ENCODE peak calls at places on chromosomes 13 and 19, in six cellular contexts. One of them, this sample, is unnamed.

GRCh38 chr13:50636007-50636704 is 207.3 kb downstream of the DLEU7 start:
- DNase-seq in stimulated activated CD8-positive, alpha-beta memory T cell treated with anti-CD3 and anti-CD28 coated beads, Interleukin-7, amount 100 ng/mL, for 1 hour: no peak
- DNase-seq in activated naive CD4-positive, alpha-beta T cell treated with anti-CD3 and anti-CD28 coated beads, Interleukin-2, amount 50 U/mL, for 72 hours: no peak
- DNase-seq in activated naive CD8-positive, alpha-beta T cell treated with anti-CD3 and anti-CD28 coated beads for 36 hours: no peak
- DNase-seq in foreskin fibroblast: no peak
- DNase-seq in CMK: no peak
- DNase-seq in this sample: peak; percentile 61

GRCh38 chr19:2663920-2664571 is 38.4 kb downstream of the GNG7 start:
- DNase-seq in stimulated activated CD8-positive, alpha-beta memory T cell treated with anti-CD3 and anti-CD28 coated beads, Interleukin-7, amount 100 ng/mL, for 1 hour: no peak
- DNase-seq in activated naive CD4-positive, alpha-beta T cell treated with anti-CD3 and anti-CD28 coated beads, Interleukin-2, amount 50 U/mL, for 72 hours: no peak
- DNase-seq in activated naive CD8-positive, alpha-beta T cell treated with anti-CD3 and anti-CD28 coated beads for 36 hours: peak; percentile 11
- DNase-seq in foreskin fibroblast: no peak
- DNase-seq in CMK: no peak
- DNase-seq in this sample: peak; percentile 82

GRCh38 chr19:13011653-13012389 is 16.5 kb downstream of the NFIX start:
- DNase-seq in stimulated activated CD8-positive, alpha-beta memory T cell treated with anti-CD3 and anti-CD28 coated beads, Interleukin-7, amount 100 ng/mL, for 1 hour: no peak
- DNase-seq in activated naive CD4-positive, alpha-beta T cell treated with anti-CD3 and anti-CD28 coated beads, Interleukin-2, amount 50 U/mL, for 72 hours: no peak
- DNase-seq in activated naive CD8-positive, alpha-beta T cell treated with anti-CD3 and anti-CD28 coated beads for 36 hours: peak; percentile 50
- DNase-seq in foreskin fibroblast: no peak
- DNase-seq in CMK: no peak
- DNase-seq in this sample: no peak

GRCh38 chr19:3736106-3736724 is 25.3 kb downstream of the APBA3 start:
- DNase-seq in stimulated activated CD8-positive, alpha-beta memory T cell treated with anti-CD3 and anti-CD28 coated beads, Interleukin-7, amount 100 ng/mL, for 1 hour: no peak
- DNase-seq in activated naive CD4-positive, alpha-beta T cell treated with anti-CD3 and anti-CD28 coated beads, Interleukin-2, amount 50 U/mL, for 72 hours: no peak
- DNase-seq in activated naive CD8-positive, alpha-beta T cell treated with anti-CD3 and anti-CD28 coated beads for 36 hours: no peak
- DNase-seq in foreskin fibroblast: no peak
- DNase-seq in CMK: no peak
- DNase-seq in this sample: no peak

GRCh38 chr19:55866521-55866920 is 30.2 kb downstream of the NLRP4 start:
- DNase-seq in stimulated activated CD8-positive, alpha-beta memory T cell treated with anti-CD3 and anti-CD28 coated beads, Interleukin-7, amount 100 ng/mL, for 1 hour: no peak
- DNase-seq in activated naive CD4-positive, alpha-beta T cell treated with anti-CD3 and anti-CD28 coated beads, Interleukin-2, amount 50 U/mL, for 72 hours: no peak
- DNase-seq in activated naive CD8-positive, alpha-beta T cell treated with anti-CD3 and anti-CD28 coated beads for 36 hours: no peak
- DNase-seq in foreskin fibroblast: no peak
- DNase-seq in CMK: no peak
- DNase-seq in this sample: no peak

GRCh38 chr13:106052200-106052767 is 483.2 kb downstream of the EFNB2 start:
- DNase-seq in stimulated activated CD8-positive, alpha-beta memory T cell treated with anti-CD3 and anti-CD28 coated beads, Interleukin-7, amount 100 ng/mL, for 1 hour: no peak
- DNase-seq in activated naive CD4-positive, alpha-beta T cell treated with anti-CD3 and anti-CD28 coated beads, Interleukin-2, amount 50 U/mL, for 72 hours: no peak
- DNase-seq in activated naive CD8-positive, alpha-beta T cell treated with anti-CD3 and anti-CD28 coated beads for 36 hours: no peak
- DNase-seq in foreskin fibroblast: peak; percentile 67
- DNase-seq in CMK: no peak
- DNase-seq in this sample: no peak

GRCh38 chr19:7699422-7700127 is 2.4 kb downstream of the FCER2 start:
- DNase-seq in stimulated activated CD8-positive, alpha-beta memory T cell treated with anti-CD3 and anti-CD28 coated beads, Interleukin-7, amount 100 ng/mL, for 1 hour: no peak
- DNase-seq in activated naive CD4-positive, alpha-beta T cell treated with anti-CD3 and anti-CD28 coated beads, Interleukin-2, amount 50 U/mL, for 72 hours: no peak
- DNase-seq in activated naive CD8-positive, alpha-beta T cell treated with anti-CD3 and anti-CD28 coated beads for 36 hours: peak; percentile 70
- DNase-seq in foreskin fibroblast: peak; percentile 57
- DNase-seq in CMK: no peak
- DNase-seq in this sample: peak; percentile 77

GRCh38 chr19:28042516-28042915 is 1170.4 kb downstream of the UQCRFS1 start:
- DNase-seq in stimulated activated CD8-positive, alpha-beta memory T cell treated with anti-CD3 and anti-CD28 coated beads, Interleukin-7, amount 100 ng/mL, for 1 hour: no peak
- DNase-seq in activated naive CD4-positive, alpha-beta T cell treated with anti-CD3 and anti-CD28 coated beads, Interleukin-2, amount 50 U/mL, for 72 hours: no peak
- DNase-seq in activated naive CD8-positive, alpha-beta T cell treated with anti-CD3 and anti-CD28 coated beads for 36 hours: no peak
- DNase-seq in foreskin fibroblast: no peak
- DNase-seq in CMK: no peak
- DNase-seq in this sample: no peak

GRCh38 chr19:1422943-1423342 is 15.3 kb upstream of the RPS15 start:
- DNase-seq in stimulated activated CD8-positive, alpha-beta memory T cell treated with anti-CD3 and anti-CD28 coated beads, Interleukin-7, amount 100 ng/mL, for 1 hour: no peak
- DNase-seq in activated naive CD4-positive, alpha-beta T cell treated with anti-CD3 and anti-CD28 coated beads, Interleukin-2, amount 50 U/mL, for 72 hours: no peak
- DNase-seq in activated naive CD8-positive, alpha-beta T cell treated with anti-CD3 and anti-CD28 coated beads for 36 hours: no peak
- DNase-seq in foreskin fibroblast: no peak
- DNase-seq in CMK: no peak
- DNase-seq in this sample: no peak